ENCODE peak calls at places on chromosomes 3 and 15, in six cellular contexts. D is right cardiac atrium; Q is pancreas; U is IMR-90; T is upper lobe of right lung; K is CD8-positive, alpha-beta T cell. S is an unnamed sample.

GRCh38 chr3:73398084-73398483 is 226.7 kb downstream of the PDZRN3 start:
- DNase-seq in D (no peak), Q (no peak), U (no peak), T (no peak), K (no peak), S (no peak)

GRCh38 chr3:17639257-17639656 is 103.2 kb downstream of the TBC1D5 start:
- DNase-seq in D (no peak), Q (no peak), U (peak), T (no peak), K (no peak), S (no peak)

GRCh38 chr3:122458992-122459391 is 43.1 kb upstream of the WDR5B start:
- DNase-seq in D (no peak), Q (no peak), U (peak), T (no peak), K (no peak), S (no peak)

GRCh38 chr3:44762170-44762677 is 630 bp downstream of the KIF15 start:
- DNase-seq in D (no peak), Q (no peak), U (peak), T (no peak), K (no peak), S (no peak)

GRCh38 chr3:81723732-81724313 is 37.6 kb downstream of the GBE1 start:
- DNase-seq in D (no peak), Q (no peak), U (peak), T (no peak), K (no peak), S (no peak)

GRCh38 chr3:57981483-57982087 is 26.6 kb upstream of the FLNB start:
- DNase-seq in D (peak), Q (no peak), U (no peak), T (no peak), K (no peak), S (no peak)

GRCh38 chr15:29538110-29538509 is 268.5 kb upstream of the NSMCE3 start:
- DNase-seq in D (no peak), Q (no peak), U (no peak), T (no peak), K (no peak), S (no peak)

GRCh38 chr3:191356586-191357439 is 26.5 kb upstream of the UTS2B start:
- DNase-seq in D (peak), Q (no peak), U (peak), T (no peak), K (no peak), S (peak)

DNA sequence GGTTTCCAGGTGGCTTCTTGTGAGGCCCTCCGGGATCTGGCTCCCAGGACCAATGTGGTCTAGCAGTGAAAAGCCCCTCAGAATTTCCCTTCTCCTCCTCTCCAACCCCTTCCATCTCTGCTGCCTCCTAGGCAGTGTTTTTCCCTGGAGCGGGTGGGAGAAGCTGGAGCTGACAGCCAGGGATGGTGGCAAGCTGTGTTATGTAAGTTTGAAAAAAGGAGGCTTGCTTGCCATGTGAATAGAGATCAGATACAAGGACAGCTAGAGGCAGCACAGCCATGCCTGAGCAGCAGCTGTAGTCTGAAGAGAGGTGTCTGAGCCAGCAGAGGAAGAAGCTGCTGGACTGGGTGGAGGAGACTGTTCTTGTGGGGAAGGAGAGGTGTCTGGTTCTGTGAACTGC is 20.6 kb downstream of the SNAPC5 start:
- DNase-seq in D (no peak), Q (no peak), U (no peak), T (no peak), K (no peak), S (no peak)
- H3K27ac ChIP-seq in D (no peak), Q (no peak), U (no peak), T (no peak), K (no peak), S (no peak)

DNA sequence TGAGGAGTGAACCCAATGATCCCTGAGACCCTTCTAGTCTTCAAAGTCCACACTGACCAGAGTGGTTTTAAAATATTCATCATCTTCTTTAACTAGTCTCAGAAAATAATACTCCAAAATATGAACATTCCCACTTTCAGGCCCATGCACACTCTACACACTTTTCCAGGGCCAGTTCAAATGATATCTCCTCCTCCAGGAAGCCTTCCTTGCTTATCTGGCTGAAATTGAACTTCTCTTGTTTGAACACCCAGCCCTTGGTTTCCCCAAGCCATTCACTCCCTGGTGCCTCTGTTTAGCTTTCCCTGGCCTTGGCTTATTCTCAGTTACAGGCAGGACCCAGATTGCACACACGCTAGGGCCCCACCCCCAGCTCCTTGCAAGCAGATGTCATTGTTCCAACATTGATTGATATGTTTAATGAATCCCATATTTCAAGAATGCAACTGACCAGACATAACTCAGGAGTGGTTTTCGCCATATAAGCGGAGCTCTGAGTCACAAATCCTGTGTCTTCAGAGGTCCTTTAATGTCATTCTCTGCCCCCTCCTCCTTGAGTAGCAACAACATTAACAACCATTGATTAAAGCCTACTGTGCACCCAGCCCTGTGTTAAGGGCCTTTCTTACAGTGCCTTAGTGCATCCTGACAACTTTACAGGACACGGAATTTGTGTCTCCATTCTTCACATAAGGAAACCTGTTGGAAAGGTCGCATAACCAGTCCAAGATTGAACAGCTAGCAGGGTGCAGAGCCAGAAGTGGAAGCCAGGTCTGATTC is 2.1 kb downstream of the ITGA11 start:
- DNase-seq in D (no peak), Q (no peak), U (no peak), T (no peak), K (no peak), S (peak)
- H3K27ac ChIP-seq in D (no peak), Q (no peak), U (no peak), T (no peak), K (no peak), S (no peak)

GRCh38 chr15:45635763-45636292 is 999 bp downstream of the SQOR start:
- DNase-seq in D (no peak), Q (no peak), U (no peak), T (no peak), K (no peak), S (no peak)
- H3K27ac ChIP-seq in D (peak), Q (peak), U (no peak), T (peak), K (peak), S (peak)

DNA sequence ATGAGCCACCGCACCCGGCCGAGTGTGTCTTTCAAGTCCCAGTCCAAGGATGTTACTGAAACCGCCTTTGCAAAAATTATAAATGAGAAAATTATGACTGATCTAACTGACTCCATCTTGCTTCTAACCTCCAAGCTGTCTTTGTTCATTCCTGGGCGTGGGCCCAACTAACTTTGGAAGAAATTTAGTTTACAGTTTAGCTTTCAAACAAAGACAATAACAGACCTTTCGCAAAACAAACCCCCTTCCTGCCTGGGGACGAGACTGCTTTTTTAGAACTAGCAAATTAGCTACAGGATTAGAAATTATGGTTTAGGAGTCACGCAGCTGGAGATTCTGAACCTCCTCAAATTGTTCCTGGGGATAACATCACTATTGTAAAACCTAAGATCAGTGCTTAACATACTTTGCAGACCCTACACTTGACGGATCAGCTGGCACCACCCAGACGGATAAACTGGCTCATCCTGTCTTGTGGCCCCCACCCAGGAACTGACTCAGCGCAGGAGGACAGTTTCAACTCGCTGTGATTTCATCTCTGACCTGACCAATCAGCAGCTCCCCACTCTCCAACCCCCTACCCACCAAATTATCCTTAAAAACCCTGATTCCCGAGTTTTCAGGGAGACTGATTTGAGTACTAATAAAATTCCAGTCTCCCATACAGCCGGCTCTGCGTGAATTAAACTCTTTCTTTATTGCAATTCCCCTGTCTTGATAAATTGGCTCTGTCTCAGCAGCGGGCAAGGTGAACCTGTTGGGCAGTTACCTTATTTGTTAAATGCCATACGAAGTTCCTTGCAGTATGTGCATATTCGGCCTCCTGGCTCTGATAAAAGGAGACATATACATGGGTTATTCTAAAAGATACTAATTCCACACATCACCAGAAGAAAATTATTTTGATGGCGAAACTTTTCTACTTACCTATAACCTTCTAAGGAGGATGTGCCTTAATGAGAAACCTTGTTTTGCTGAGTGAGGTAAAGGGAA is 23.6 kb downstream of the NANOGP8 start:
- DNase-seq in D (no peak), Q (no peak), U (no peak), T (no peak), K (no peak), S (no peak)
- H3K27ac ChIP-seq in D (no peak), Q (no peak), U (no peak), T (no peak), K (no peak), S (no peak)

GRCh38 chr3:10205461-10206165 is 40.9 kb downstream of the IRAK2 start:
- DNase-seq in D (no peak), Q (no peak), U (peak), T (no peak), K (no peak), S (peak)
- H3K27ac ChIP-seq in D (no peak), Q (peak), U (peak), T (no peak), K (no peak), S (no peak)

DNA sequence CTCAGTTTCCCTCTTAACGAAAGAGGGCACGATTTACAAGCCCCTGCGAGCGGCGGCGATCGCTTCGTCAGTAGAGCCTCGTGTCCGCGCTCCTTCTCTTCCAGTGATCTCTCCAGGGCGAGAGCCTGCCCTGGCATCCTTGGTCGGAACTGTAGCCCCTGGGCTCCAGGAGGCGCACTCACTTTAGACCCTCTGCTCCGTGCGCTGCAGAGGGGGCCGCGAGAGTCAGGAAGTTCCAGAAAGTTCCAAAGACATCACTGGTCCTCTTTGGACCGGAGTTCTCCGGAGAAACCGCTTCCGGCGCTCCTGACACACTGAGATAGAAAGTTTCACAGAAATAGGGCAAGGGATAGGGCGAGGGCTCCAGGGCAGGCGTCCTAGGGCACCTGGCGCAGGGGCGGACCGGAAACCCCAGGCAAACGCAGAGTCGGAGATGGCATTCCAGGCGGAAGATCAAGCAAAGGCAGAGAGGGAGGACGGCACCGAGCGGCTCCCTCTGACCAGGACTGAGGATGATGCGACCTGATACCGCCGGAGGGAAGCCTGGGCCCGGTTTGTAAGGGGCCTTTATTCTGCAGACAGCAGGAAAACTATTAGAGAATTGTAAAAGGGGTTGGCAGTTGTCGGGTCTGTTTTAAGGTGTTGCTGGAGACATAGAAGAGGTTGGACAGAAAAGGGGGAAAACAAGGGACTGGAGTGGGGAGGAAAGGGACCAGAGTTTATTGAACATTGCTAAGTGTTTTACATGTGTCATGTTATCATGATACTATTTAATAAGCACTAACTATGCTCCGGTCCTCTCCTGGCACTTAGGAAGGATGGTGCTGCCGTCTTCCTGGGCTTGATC is 1.3 kb upstream of the CPEB1 start:
- DNase-seq in D (no peak), Q (no peak), U (no peak), T (no peak), K (no peak), S (no peak)
- H3K27ac ChIP-seq in D (no peak), Q (no peak), U (no peak), T (no peak), K (no peak), S (no peak)